ENCODE peak calls at places on chromosomes 11 and 22, in eight cellular contexts. P, W, N, D, M, V, F and R are unnamed samples.

GRCh38 chr11:60428517-60428916 is 855 bp upstream of the MS4A5 start:
- DNase-seq in N (no peak), W (no peak), M (no peak), V (no peak), D (no peak), F (no peak), P (no peak), R (no peak)

GRCh38 chr11:38593649-38594048 is 1995.6 kb upstream of the RAG2 start:
- DNase-seq in V (no peak), N (no peak), P (peak), W (no peak), M (no peak), D (no peak), F (no peak), R (no peak)

GRCh38 chr11:1235615-1236315 is 12.9 kb downstream of the MUC5B start:
- DNase-seq in N (no peak), F (no peak), V (no peak), D (no peak), M (no peak), W (no peak), P (no peak), R (no peak)

GRCh38 chr22:32795214-32795596 is 6.3 kb upstream of the TIMP3 start:
- DNase-seq in N (no peak), V (no peak), D (no peak), F (no peak), W (no peak), M (no peak), P (no peak), R (no peak)

GRCh38 chr11:11010624-11011127 is 152.8 kb upstream of the ZBED5 start:
- DNase-seq in M (no peak), P (peak), F (no peak), N (no peak), V (no peak), D (no peak), W (no peak), R (no peak)

GRCh38 chr11:95556342-95557151 is 233.0 kb downstream of the FAM76B start:
- DNase-seq in N (peak), M (no peak), V (no peak), W (no peak), F (no peak), P (no peak), D (peak), R (no peak)

GRCh38 chr11:88849368-88849767 is 216.4 kb downstream of the GRM5 start:
- DNase-seq in P (no peak), M (no peak), V (no peak), D (no peak), W (no peak), F (no peak), N (no peak), R (no peak)

GRCh38 chr22:47409501-47410275 is 647.2 kb downstream of the TBC1D22A start:
- DNase-seq in N (no peak), D (no peak), M (no peak), P (no peak), W (no peak), V (peak), F (no peak), R (no peak)